ENCODE peak calls at places on chromosomes 12 and 14, in five cellular contexts. L, C, H, Z and O are unnamed samples. For H3K36me3, the result is how much of the 10 kb centered on the place peaks cover.

GRCh38 chr14:96751505-96751904 is 45.7 kb upstream of the VRK1 start:
- DNase-seq in L (no peak), C (no peak), H (no peak), Z (no peak), O (no peak)

GRCh38 chr14:88422919-88423318 is 37.5 kb downstream of the SPATA7 start:
- DNase-seq in L (no peak), C (no peak), H (no peak), Z (no peak), O (no peak)

GRCh38 chr12:62594771-62595170 is 128.1 kb downstream of the MON2 start:
- DNase-seq in L (no peak), C (no peak), H (no peak), Z (no peak), O (no peak)

GRCh38 chr12:124233041-124233836 is 61.7 kb upstream of the RFLNA start:
- DNase-seq in L (no peak), C (no peak), H (no peak), Z (peak), O (no peak)

GRCh38 chr12:45343269-45344051 is 127.6 kb downstream of the ANO6 start:
- DNase-seq in L (peak), C (no peak), H (peak), Z (no peak), O (no peak)

GRCh38 chr12:2215709-2216560 is 163.1 kb downstream of the CACNA1C start:
- DNase-seq in L (no peak), C (no peak), H (peak), Z (no peak), O (no peak)

GRCh38 chr14:96574633-96575191 is 72.5 kb downstream of the PAPOLA start:
- DNase-seq in L (no peak), C (no peak), H (no peak), Z (peak), O (peak)

GRCh38 chr12:24742378-24742777 is 206.5 kb downstream of the BCAT1 start:
- DNase-seq in L (peak), C (no peak), H (peak), Z (peak), O (no peak)

GRCh38 chr12:95789126-95790024 is 1.2 kb downstream of the NTN4 start:
- DNase-seq in L (peak), C (peak), H (peak), Z (peak), O (no peak)

GRCh38 chr12:62977419-62977818 is 42.5 kb upstream of the PPM1H start:
- DNase-seq in L (no peak), C (no peak), H (no peak), Z (no peak), O (no peak)

GRCh38 chr12:69091447-69092022 is 147.8 kb upstream of the CPSF6 start:
- DNase-seq in L (no peak), C (no peak), H (no peak), Z (no peak), O (no peak)

GRCh38 chr14:71863049-71863448 is 69.2 kb upstream of the RGS6 start:
- DNase-seq in L (no peak), C (no peak), H (no peak), Z (no peak), O (no peak)

GRCh38 chr14:70882771-70883492 is 24.3 kb upstream of the PCNX1 start:
- DNase-seq in L (no peak), C (no peak), H (no peak), Z (peak), O (no peak)

GRCh38 chr12:111412007-111412829 is 6.5 kb downstream of the SH2B3 start:
- DNase-seq in L (peak), C (no peak), H (peak), Z (no peak), O (no peak)

GRCh38 chr12:71636704-71637115 is 26.9 kb downstream of the ZFC3H1 start:
- DNase-seq in L (no peak), C (no peak), H (peak), Z (no peak), O (no peak)

GRCh38 chr14:90383731-90384542 is 12.9 kb upstream of the CALM1 start:
- DNase-seq in L (peak), C (peak), H (peak), Z (peak), O (peak)
- H3K27ac ChIP-seq in L (peak), C (peak), H (peak), Z (peak), O (peak)

GRCh38 chr14:100060766-100061165 is 4.5 kb upstream of the EVL start:
- DNase-seq in L (no peak), C (no peak), H (no peak), Z (no peak), O (no peak)

GRCh38 chr14:100065942-100066574 is 836 bp downstream of the EVL start:
- DNase-seq in L (no peak), C (no peak), H (no peak), Z (no peak), O (no peak)

GRCh38 chr14:100062602-100063001 is 2.6 kb upstream of the EVL start:
- DNase-seq in L (no peak), C (no peak), H (no peak), Z (no peak), O (no peak)

GRCh38 chr14:100065161-100065871 is at the start of gene EVL:
- DNase-seq in L (peak), C (no peak), H (no peak), Z (peak), O (no peak)

GRCh38 chr14:100063314-100063941 is 1.8 kb upstream of the EVL start:
- DNase-seq in L (no peak), C (no peak), H (no peak), Z (no peak), O (no peak)
- H3K4me3 ChIP-seq in L (no peak), C (no peak), H (no peak), Z (no peak), O (no peak)

DNA sequence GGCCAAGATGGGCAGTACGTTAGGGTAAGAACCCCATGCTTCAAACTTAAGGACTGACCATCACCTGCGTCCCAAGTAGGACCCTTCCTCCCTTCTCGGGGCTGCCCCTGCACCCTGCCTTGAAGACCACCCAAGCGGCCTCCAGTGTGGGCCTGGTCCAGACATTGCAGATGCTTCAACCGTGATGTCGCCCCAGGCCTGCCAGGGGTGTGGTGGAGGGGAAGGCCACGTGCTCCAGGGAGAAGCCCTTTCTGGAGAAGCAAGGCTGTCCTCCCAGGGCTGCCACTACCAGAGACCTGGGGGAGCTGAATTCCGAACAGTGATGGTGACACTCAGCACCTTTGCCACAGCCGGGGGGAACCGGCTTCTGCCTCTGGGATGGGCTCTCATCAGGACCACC is 13.3 kb downstream of the NGB start:
- DNase-seq in L (no peak), C (no peak), H (no peak), Z (no peak), O (no peak)
- H3K36me3 ChIP-seq in L (under half), C (under half), H (under half), Z (under half), O (under half)

DNA sequence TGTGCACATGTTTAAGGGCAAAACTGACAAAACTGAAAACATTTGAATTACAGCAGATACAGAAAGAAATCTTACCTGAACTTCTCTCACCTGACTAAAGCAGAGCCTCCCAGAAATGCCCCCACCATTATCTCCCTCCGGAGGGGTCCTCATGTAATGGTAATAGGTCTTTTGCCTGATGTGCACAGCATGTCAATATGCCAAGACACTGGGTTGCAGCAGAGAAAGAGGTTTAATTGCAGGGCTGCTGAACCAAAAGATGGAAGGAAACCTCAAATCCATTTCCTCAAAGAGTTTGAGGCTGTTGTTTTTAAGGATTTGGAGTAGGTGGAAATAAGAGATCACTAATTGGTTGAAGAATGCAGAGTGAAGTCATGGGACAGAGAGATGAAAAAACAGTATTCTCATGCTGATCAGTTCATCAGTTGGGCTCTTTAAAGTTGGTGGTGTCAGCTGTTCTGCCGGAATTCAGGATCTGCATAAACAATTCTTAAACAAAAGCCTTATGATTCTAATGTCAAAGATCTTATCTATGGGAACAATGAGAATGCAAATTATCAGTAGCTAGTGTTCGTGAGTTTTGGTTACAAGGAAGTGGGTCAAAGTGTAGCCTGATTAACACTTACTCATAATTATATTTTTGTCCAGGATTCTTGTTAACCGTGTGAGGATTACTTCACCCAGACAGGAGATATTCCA is 18.2 kb downstream of the ANG start:
- DNase-seq in L (no peak), C (no peak), H (no peak), Z (no peak), O (no peak)
- H3K27ac ChIP-seq in L (peak), C (peak), H (no peak), Z (no peak), O (no peak)

GRCh38 chr12:58424735-58425379 is 483.5 kb downstream of the ATP23 start:
- DNase-seq in L (no peak), C (no peak), H (no peak), Z (no peak), O (no peak)
- H3K4me3 ChIP-seq in L (no peak), C (no peak), H (no peak), Z (no peak), O (no peak)

GRCh38 chr14:102999227-102999895 is 58.0 kb downstream of the CDC42BPB start:
- DNase-seq in L (no peak), C (peak), H (no peak), Z (no peak), O (no peak)

GRCh38 chr14:102994689-102995088 is 62.7 kb downstream of the CDC42BPB start:
- DNase-seq in L (no peak), C (peak), H (no peak), Z (no peak), O (no peak)

GRCh38 chr14:102998393-102998792 is 59.0 kb downstream of the CDC42BPB start:
- DNase-seq in L (no peak), C (peak), H (no peak), Z (no peak), O (no peak)

GRCh38 chr14:102993523-102993922 is 63.8 kb downstream of the CDC42BPB start:
- DNase-seq in L (no peak), C (no peak), H (no peak), Z (no peak), O (no peak)

GRCh38 chr14:102996941-102997340 is 60.4 kb downstream of the CDC42BPB start:
- DNase-seq in L (no peak), C (peak), H (no peak), Z (no peak), O (no peak)
- H3K36me3 ChIP-seq in L (half or more), C (under half), H (under half), Z (under half), O (under half)